ENCODE peak calls at places on chromosomes 13 and 19, in seven cellular contexts. R, Z, P, B, S, M and G are unnamed samples.
A peak's percentile ranks its signal among the peaks of the same experiment; 100 is the strongest.

GRCh38 chr19:16429066-16429758 is 42.6 kb downstream of the EPS15L1 start:
- DNase-seq in M (peak; percentile 59), B (no peak), P (peak; percentile 61), Z (no peak), R (peak; percentile 78), S (no peak), G (peak; percentile 89)

GRCh38 chr13:22758245-22758644 is 422.5 kb upstream of the SGCG start:
- DNase-seq in S (no peak), Z (no peak), M (no peak), B (no peak), P (no peak), R (no peak), G (no peak)

GRCh38 chr13:94343243-94343585 is 136.3 kb downstream of the DCT start:
- DNase-seq in B (no peak), P (no peak), R (no peak), M (no peak), S (no peak), Z (no peak), G (no peak)

GRCh38 chr13:75685239-75685697 is 49.1 kb downstream of the LMO7 start:
- DNase-seq in M (peak; percentile 76), R (no peak), P (peak; percentile 44), S (no peak), Z (no peak), B (peak; percentile 42), G (no peak)

GRCh38 chr19:14277608-14278007 is 71.6 kb upstream of the ADGRL1 start:
- DNase-seq in Z (no peak), S (no peak), P (no peak), B (no peak), R (no peak), M (no peak), G (no peak)

GRCh38 chr19:16660763-16661479 is at the start of gene TMEM38A:
- DNase-seq in R (peak; percentile 62), B (no peak), M (peak; percentile 30), Z (peak; percentile 52), P (peak; percentile 41), S (peak; percentile 75), G (peak; percentile 72)

GRCh38 chr13:45527699-45528462 is 63.1 kb downstream of the COG3 start:
- DNase-seq in S (no peak), R (no peak), P (no peak), M (no peak), B (peak; percentile 77), Z (no peak), G (no peak)

GRCh38 chr19:36225219-36225892 is 10.4 kb downstream of the ZNF146 start:
- DNase-seq in P (no peak), B (no peak), R (no peak), Z (no peak), S (no peak), M (no peak), G (no peak)

GRCh38 chr13:47480121-47480520 is 521.0 kb downstream of the SUCLA2 start:
- DNase-seq in S (no peak), P (no peak), Z (no peak), R (no peak), M (no peak), B (no peak), G (no peak)

GRCh38 chr13:25659091-25659502 is 287.3 kb downstream of the ATP8A2 start:
- DNase-seq in Z (no peak), R (no peak), P (peak; percentile 65), S (no peak), B (no peak), M (peak; percentile 18), G (no peak)

GRCh38 chr19:13401388-13401787 is 104.9 kb downstream of the CACNA1A start:
- DNase-seq in P (no peak), M (no peak), S (no peak), Z (no peak), R (no peak), B (peak; percentile 2), G (no peak)

GRCh38 chr19:16025108-16026101 is 50.9 kb upstream of the TPM4 start:
- DNase-seq in B (peak; percentile 61), M (no peak), P (no peak), R (peak; percentile 32), Z (no peak), S (peak; percentile 39), G (no peak)

GRCh38 chr13:64417609-64418008 is 2812.5 kb downstream of the PCDH9 start:
- DNase-seq in P (no peak), M (no peak), R (no peak), Z (no peak), S (no peak), B (no peak), G (no peak)

GRCh38 chr19:36046443-36047050 is 7.5 kb downstream of the THAP8 start:
- DNase-seq in M (no peak), P (no peak), S (no peak), Z (no peak), R (no peak), B (no peak), G (no peak)

GRCh38 chr13:104085611-104086010 is 1019.4 kb upstream of the SLC10A2 start:
- DNase-seq in S (no peak), Z (no peak), P (no peak), R (no peak), M (no peak), B (no peak), G (no peak)

GRCh38 chr13:91588541-91588940 is 190.1 kb downstream of the GPC5 start:
- DNase-seq in P (no peak), S (no peak), M (no peak), R (no peak), B (no peak), Z (no peak), G (no peak)

GRCh38 chr19:12527034-12527836 is 24.0 kb downstream of the ZNF564 start:
- DNase-seq in M (no peak), R (no peak), B (no peak), P (no peak), S (no peak), Z (no peak), G (no peak)

GRCh38 chr19:38047641-38048040 is 140.6 kb downstream of the SIPA1L3 start:
- DNase-seq in Z (no peak), M (no peak), B (no peak), R (no peak), P (no peak), S (no peak), G (no peak)
- TF ChIP-seq POLR2A in Z (no peak), M (no peak), B (no peak), R (no peak), P (no peak), S (no peak), G (no peak)

DNA sequence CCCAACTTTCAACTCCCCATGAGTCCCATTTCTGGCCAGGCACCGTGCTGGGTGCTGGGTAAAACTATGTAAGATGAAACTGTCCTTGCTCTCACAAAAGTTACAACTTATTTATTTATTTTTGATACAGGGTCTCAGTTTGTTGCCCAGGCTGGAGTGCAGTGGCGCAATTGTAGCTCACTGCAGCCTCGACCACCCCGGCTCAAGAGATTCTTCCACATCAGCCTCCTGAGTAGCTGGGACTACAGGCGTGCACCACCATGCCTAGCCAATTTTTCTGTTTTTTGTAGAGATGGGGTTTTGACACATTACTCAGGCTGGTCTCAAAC is 12.9 kb upstream of the CADM4 start:
- DNase-seq in M (no peak), P (no peak), Z (no peak), B (no peak), S (no peak), R (no peak), G (no peak)
- H3K36me3 ChIP-seq in M (no peaks in the 10 kb centered on the region), P (no peaks in the 10 kb centered on the region), Z (no peaks in the 10 kb centered on the region), B (no peaks in the 10 kb centered on the region), S (no peaks in the 10 kb centered on the region), R (no peaks in the 10 kb centered on the region), G (peaks cover 37% of the 10 kb centered on the region)

GRCh38 chr13:99357920-99358319 is 50.7 kb upstream of the GPR183 start:
- DNase-seq in S (no peak), R (no peak), P (no peak), B (no peak), M (no peak), Z (no peak), G (no peak)

GRCh38 chr13:99355267-99356215 is 48.3 kb upstream of the GPR183 start:
- DNase-seq in S (no peak), P (no peak), M (no peak), Z (no peak), B (no peak), R (no peak), G (no peak)

GRCh38 chr13:99354371-99354951 is 47.3 kb upstream of the GPR183 start:
- DNase-seq in Z (peak; percentile 65), S (no peak), B (no peak), P (peak; percentile 24), R (no peak), M (peak; percentile 72), G (no peak)

GRCh38 chr13:99357149-99357596 is 50.0 kb upstream of the GPR183 start:
- DNase-seq in P (no peak), R (peak; percentile 66), M (no peak), B (no peak), S (no peak), Z (no peak), G (no peak)

DNA sequence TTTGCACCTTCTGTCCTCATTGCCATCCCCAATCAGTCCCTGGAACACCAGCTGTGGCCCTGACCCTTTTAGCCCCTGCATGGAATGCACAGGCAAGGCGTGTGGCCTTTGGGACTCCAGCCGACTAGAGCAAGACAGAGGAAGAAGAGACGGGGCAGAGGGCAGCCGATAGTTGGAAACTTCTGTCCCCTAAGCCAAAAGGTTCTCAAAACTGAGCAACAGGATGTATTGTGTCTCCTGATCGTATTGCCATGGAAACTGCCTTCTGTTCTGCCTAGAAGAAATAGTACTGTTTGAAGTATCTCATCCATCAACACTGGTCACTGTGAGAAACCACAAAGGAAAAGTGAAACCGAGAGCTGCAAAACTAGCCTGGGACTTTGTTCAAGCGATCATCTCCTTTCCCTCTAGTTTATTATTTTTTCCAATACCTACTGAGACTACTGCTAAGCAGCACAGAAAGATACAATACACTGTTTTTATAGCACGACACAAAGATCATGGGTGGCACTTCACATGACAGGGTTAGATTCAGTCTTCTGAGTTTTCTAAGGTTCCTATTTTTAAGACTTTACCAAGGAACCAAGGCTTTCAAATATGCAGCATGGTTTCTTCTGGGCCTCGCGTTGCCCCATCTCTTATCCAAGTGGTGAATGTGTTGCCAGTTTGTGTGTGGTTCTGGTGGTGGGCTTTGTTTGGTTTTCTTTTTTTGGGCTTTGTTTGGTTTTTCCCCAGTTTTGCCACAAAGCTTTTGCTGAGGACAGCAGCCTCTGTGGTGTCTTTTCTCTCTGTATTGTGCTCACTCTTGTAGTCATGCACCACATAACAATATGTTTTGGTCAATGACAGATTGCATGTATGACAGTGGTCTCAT is 49.3 kb upstream of the GPR183 start:
- DNase-seq in P (no peak), S (peak; percentile 45), Z (peak; percentile 72), B (no peak), R (peak; percentile 37), M (no peak), G (peak; percentile 42)
- H3K4me1 ChIP-seq in P (no peaks in the 10 kb centered on the region), S (peaks cover 10% of the 10 kb centered on the region), Z (peaks cover 51% of the 10 kb centered on the region), B (no peaks in the 10 kb centered on the region), R (peaks cover 40% of the 10 kb centered on the region), M (peaks cover 7% of the 10 kb centered on the region), G (peaks cover 13% of the 10 kb centered on the region)

DNA sequence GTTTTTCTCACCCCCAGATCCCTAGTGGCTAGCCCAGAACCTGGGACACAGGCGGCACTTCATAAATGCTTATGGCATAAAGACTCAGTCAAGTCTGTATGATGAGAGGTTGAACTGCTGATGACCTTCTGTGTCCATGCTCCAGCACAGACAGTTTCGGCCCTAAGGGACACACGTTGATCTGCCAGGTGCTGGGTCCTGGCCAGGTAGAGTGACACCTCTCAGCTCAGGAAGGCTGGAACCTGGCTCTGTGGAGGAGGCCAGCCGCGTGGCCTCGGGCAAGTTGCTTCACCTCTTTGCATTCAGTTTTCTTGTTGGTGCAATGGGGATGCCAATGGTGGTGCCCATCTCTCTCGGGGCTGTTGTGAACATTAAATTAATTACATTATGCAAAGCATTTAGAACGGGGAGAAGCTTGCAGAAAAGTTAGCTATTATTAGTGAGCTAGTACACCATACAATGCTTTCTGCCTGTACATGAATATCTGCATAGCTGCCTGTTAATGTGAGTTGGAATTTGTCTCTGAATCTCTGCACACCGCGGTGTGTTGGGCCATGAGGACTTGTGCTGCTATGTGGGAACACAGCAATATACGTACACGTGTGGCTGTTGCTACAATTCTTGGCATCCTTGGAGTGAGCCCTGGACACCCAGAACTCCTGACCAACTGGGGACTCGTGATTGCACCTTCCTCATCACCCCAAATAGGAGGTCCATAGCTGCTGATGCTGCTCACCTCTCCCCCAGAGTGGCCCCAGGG is 8.4 kb downstream of the GADD45B start:
- DNase-seq in R (no peak), S (no peak), Z (no peak), M (peak; percentile 85), B (no peak), P (no peak), G (no peak)
- TF ChIP-seq POLR2A in R (no peak), S (no peak), Z (no peak), M (no peak), B (no peak), P (no peak), G (no peak)